ENCODE peak calls at places on chromosomes 7 and 10, in seven cellular contexts. One of them, this sample, is unnamed.

GRCh38 chr10:43867667-43868361 is 219.1 kb upstream of the ZNF32 start:
- DNase-seq in colonic mucosa: no peak
- DNase-seq in NCI-H1092 treated with DMSO at 0.1 percent for 48 hours: no peak
- DNase-seq in stimulated activated CD8-positive, alpha-beta memory T cell treated with anti-CD3 and anti-CD28 coated beads, Interleukin-15, amount 100 ng/mL, for 24 hours: no peak
- DNase-seq in retina: no peak
- DNase-seq in NCI-H1105: no peak
- DNase-seq in NCI-H1694 treated with DMSO at 0.1 percent for 48 hours: no peak
- DNase-seq in this sample: no peak

GRCh38 chr7:2943851-2944601 is 99.6 kb downstream of the CARD11 start:
- DNase-seq in colonic mucosa: no peak
- DNase-seq in NCI-H1092 treated with DMSO at 0.1 percent for 48 hours: no peak
- DNase-seq in stimulated activated CD8-positive, alpha-beta memory T cell treated with anti-CD3 and anti-CD28 coated beads, Interleukin-15, amount 100 ng/mL, for 24 hours: no peak
- DNase-seq in retina: no peak
- DNase-seq in NCI-H1105: no peak
- DNase-seq in NCI-H1694 treated with DMSO at 0.1 percent for 48 hours: no peak
- DNase-seq in this sample: no peak

GRCh38 chr10:94264085-94264484 is 98.7 kb downstream of the NOC3L start:
- DNase-seq in colonic mucosa: no peak
- DNase-seq in NCI-H1092 treated with DMSO at 0.1 percent for 48 hours: no peak
- DNase-seq in stimulated activated CD8-positive, alpha-beta memory T cell treated with anti-CD3 and anti-CD28 coated beads, Interleukin-15, amount 100 ng/mL, for 24 hours: no peak
- DNase-seq in retina: no peak
- DNase-seq in NCI-H1105: no peak
- DNase-seq in NCI-H1694 treated with DMSO at 0.1 percent for 48 hours: no peak
- DNase-seq in this sample: no peak

GRCh38 chr10:60883187-60883586 is 60.8 kb downstream of the RHOBTB1 start:
- DNase-seq in colonic mucosa: peak
- DNase-seq in NCI-H1092 treated with DMSO at 0.1 percent for 48 hours: no peak
- DNase-seq in stimulated activated CD8-positive, alpha-beta memory T cell treated with anti-CD3 and anti-CD28 coated beads, Interleukin-15, amount 100 ng/mL, for 24 hours: no peak
- DNase-seq in retina: peak
- DNase-seq in NCI-H1105: no peak
- DNase-seq in NCI-H1694 treated with DMSO at 0.1 percent for 48 hours: no peak
- DNase-seq in this sample: no peak

GRCh38 chr10:110493832-110494426 is 3.8 kb upstream of the DUSP5 start:
- DNase-seq in colonic mucosa: no peak
- DNase-seq in NCI-H1092 treated with DMSO at 0.1 percent for 48 hours: no peak
- DNase-seq in stimulated activated CD8-positive, alpha-beta memory T cell treated with anti-CD3 and anti-CD28 coated beads, Interleukin-15, amount 100 ng/mL, for 24 hours: no peak
- DNase-seq in retina: no peak
- DNase-seq in NCI-H1105: no peak
- DNase-seq in NCI-H1694 treated with DMSO at 0.1 percent for 48 hours: no peak
- DNase-seq in this sample: no peak

GRCh38 chr10:17585001-17585400 is 32.2 kb downstream of the HACD1 start:
- DNase-seq in colonic mucosa: no peak
- DNase-seq in NCI-H1092 treated with DMSO at 0.1 percent for 48 hours: no peak
- DNase-seq in stimulated activated CD8-positive, alpha-beta memory T cell treated with anti-CD3 and anti-CD28 coated beads, Interleukin-15, amount 100 ng/mL, for 24 hours: no peak
- DNase-seq in retina: no peak
- DNase-seq in NCI-H1105: no peak
- DNase-seq in NCI-H1694 treated with DMSO at 0.1 percent for 48 hours: no peak
- DNase-seq in this sample: no peak

GRCh38 chr7:18815261-18815840 is 302.1 kb downstream of the TWIST1 start:
- DNase-seq in colonic mucosa: no peak
- DNase-seq in NCI-H1092 treated with DMSO at 0.1 percent for 48 hours: no peak
- DNase-seq in stimulated activated CD8-positive, alpha-beta memory T cell treated with anti-CD3 and anti-CD28 coated beads, Interleukin-15, amount 100 ng/mL, for 24 hours: no peak
- DNase-seq in retina: no peak
- DNase-seq in NCI-H1105: no peak
- DNase-seq in NCI-H1694 treated with DMSO at 0.1 percent for 48 hours: no peak
- DNase-seq in this sample: no peak

GRCh38 chr10:71250842-71251241 is 38.5 kb downstream of the UNC5B start:
- DNase-seq in colonic mucosa: no peak
- DNase-seq in NCI-H1092 treated with DMSO at 0.1 percent for 48 hours: no peak
- DNase-seq in stimulated activated CD8-positive, alpha-beta memory T cell treated with anti-CD3 and anti-CD28 coated beads, Interleukin-15, amount 100 ng/mL, for 24 hours: no peak
- DNase-seq in retina: no peak
- DNase-seq in NCI-H1105: no peak
- DNase-seq in NCI-H1694 treated with DMSO at 0.1 percent for 48 hours: no peak
- DNase-seq in this sample: no peak

GRCh38 chr7:5557920-5558401 is 134.3 kb upstream of the TNRC18 start:
- DNase-seq in colonic mucosa: peak
- DNase-seq in NCI-H1092 treated with DMSO at 0.1 percent for 48 hours: no peak
- DNase-seq in stimulated activated CD8-positive, alpha-beta memory T cell treated with anti-CD3 and anti-CD28 coated beads, Interleukin-15, amount 100 ng/mL, for 24 hours: no peak
- DNase-seq in retina: no peak
- DNase-seq in NCI-H1105: no peak
- DNase-seq in NCI-H1694 treated with DMSO at 0.1 percent for 48 hours: no peak
- DNase-seq in this sample: no peak

GRCh38 chr7:95113590-95113989 is 206.2 kb downstream of the PPP1R9A start:
- DNase-seq in colonic mucosa: no peak
- DNase-seq in NCI-H1092 treated with DMSO at 0.1 percent for 48 hours: no peak
- DNase-seq in stimulated activated CD8-positive, alpha-beta memory T cell treated with anti-CD3 and anti-CD28 coated beads, Interleukin-15, amount 100 ng/mL, for 24 hours: no peak
- DNase-seq in retina: no peak
- DNase-seq in NCI-H1105: no peak
- DNase-seq in NCI-H1694 treated with DMSO at 0.1 percent for 48 hours: no peak
- DNase-seq in this sample: no peak

GRCh38 chr7:156376317-156376716 is 264.3 kb upstream of the RNF32 start:
- DNase-seq in colonic mucosa: no peak
- DNase-seq in NCI-H1092 treated with DMSO at 0.1 percent for 48 hours: peak
- DNase-seq in stimulated activated CD8-positive, alpha-beta memory T cell treated with anti-CD3 and anti-CD28 coated beads, Interleukin-15, amount 100 ng/mL, for 24 hours: no peak
- DNase-seq in retina: no peak
- DNase-seq in NCI-H1105: no peak
- DNase-seq in NCI-H1694 treated with DMSO at 0.1 percent for 48 hours: no peak
- DNase-seq in this sample: no peak

GRCh38 chr7:97751566-97751965 is 19.7 kb downstream of the TAC1 start:
- DNase-seq in colonic mucosa: no peak
- DNase-seq in NCI-H1092 treated with DMSO at 0.1 percent for 48 hours: no peak
- DNase-seq in stimulated activated CD8-positive, alpha-beta memory T cell treated with anti-CD3 and anti-CD28 coated beads, Interleukin-15, amount 100 ng/mL, for 24 hours: no peak
- DNase-seq in retina: no peak
- DNase-seq in NCI-H1105: no peak
- DNase-seq in NCI-H1694 treated with DMSO at 0.1 percent for 48 hours: no peak
- DNase-seq in this sample: no peak

GRCh38 chr10:14904316-14904732 is 25.7 kb downstream of the SUV39H2 start:
- DNase-seq in colonic mucosa: no peak
- DNase-seq in NCI-H1092 treated with DMSO at 0.1 percent for 48 hours: no peak
- DNase-seq in stimulated activated CD8-positive, alpha-beta memory T cell treated with anti-CD3 and anti-CD28 coated beads, Interleukin-15, amount 100 ng/mL, for 24 hours: no peak
- DNase-seq in retina: peak
- DNase-seq in NCI-H1105: no peak
- DNase-seq in NCI-H1694 treated with DMSO at 0.1 percent for 48 hours: no peak
- DNase-seq in this sample: no peak

GRCh38 chr7:36130236-36130945 is 22.7 kb upstream of the EEPD1 start:
- DNase-seq in colonic mucosa: no peak
- DNase-seq in NCI-H1092 treated with DMSO at 0.1 percent for 48 hours: no peak
- DNase-seq in stimulated activated CD8-positive, alpha-beta memory T cell treated with anti-CD3 and anti-CD28 coated beads, Interleukin-15, amount 100 ng/mL, for 24 hours: no peak
- DNase-seq in retina: no peak
- DNase-seq in NCI-H1105: no peak
- DNase-seq in NCI-H1694 treated with DMSO at 0.1 percent for 48 hours: no peak
- DNase-seq in this sample: no peak

GRCh38 chr10:14580933-14581332 is 193.8 kb downstream of the FAM107B start:
- DNase-seq in colonic mucosa: no peak
- DNase-seq in NCI-H1092 treated with DMSO at 0.1 percent for 48 hours: no peak
- DNase-seq in stimulated activated CD8-positive, alpha-beta memory T cell treated with anti-CD3 and anti-CD28 coated beads, Interleukin-15, amount 100 ng/mL, for 24 hours: no peak
- DNase-seq in retina: no peak
- DNase-seq in NCI-H1105: no peak
- DNase-seq in NCI-H1694 treated with DMSO at 0.1 percent for 48 hours: no peak
- DNase-seq in this sample: no peak

GRCh38 chr7:127396184-127396583 is 3.7 kb upstream of the ZNF800 start:
- DNase-seq in colonic mucosa: no peak
- DNase-seq in NCI-H1092 treated with DMSO at 0.1 percent for 48 hours: no peak
- DNase-seq in stimulated activated CD8-positive, alpha-beta memory T cell treated with anti-CD3 and anti-CD28 coated beads, Interleukin-15, amount 100 ng/mL, for 24 hours: no peak
- DNase-seq in retina: no peak
- DNase-seq in NCI-H1105: no peak
- DNase-seq in NCI-H1694 treated with DMSO at 0.1 percent for 48 hours: peak
- DNase-seq in this sample: no peak

GRCh38 chr7:41118490-41118889 is 584.4 kb downstream of the INHBA start:
- DNase-seq in colonic mucosa: no peak
- DNase-seq in NCI-H1092 treated with DMSO at 0.1 percent for 48 hours: no peak
- DNase-seq in stimulated activated CD8-positive, alpha-beta memory T cell treated with anti-CD3 and anti-CD28 coated beads, Interleukin-15, amount 100 ng/mL, for 24 hours: no peak
- DNase-seq in retina: no peak
- DNase-seq in NCI-H1105: no peak
- DNase-seq in NCI-H1694 treated with DMSO at 0.1 percent for 48 hours: peak
- DNase-seq in this sample: no peak

GRCh38 chr7:95435422-95435780 is 573 bp upstream of the PON2 start:
- DNase-seq in colonic mucosa: no peak
- DNase-seq in NCI-H1092 treated with DMSO at 0.1 percent for 48 hours: no peak
- DNase-seq in stimulated activated CD8-positive, alpha-beta memory T cell treated with anti-CD3 and anti-CD28 coated beads, Interleukin-15, amount 100 ng/mL, for 24 hours: no peak
- DNase-seq in retina: no peak
- DNase-seq in NCI-H1105: no peak
- DNase-seq in NCI-H1694 treated with DMSO at 0.1 percent for 48 hours: no peak
- DNase-seq in this sample: no peak

GRCh38 chr7:48299580-48300169 is 128.4 kb downstream of the ABCA13 start:
- DNase-seq in colonic mucosa: peak
- DNase-seq in NCI-H1092 treated with DMSO at 0.1 percent for 48 hours: peak
- DNase-seq in stimulated activated CD8-positive, alpha-beta memory T cell treated with anti-CD3 and anti-CD28 coated beads, Interleukin-15, amount 100 ng/mL, for 24 hours: no peak
- DNase-seq in retina: peak
- DNase-seq in NCI-H1105: peak
- DNase-seq in NCI-H1694 treated with DMSO at 0.1 percent for 48 hours: peak
- DNase-seq in this sample: no peak

GRCh38 chr7:108012499-108013430 is 9.8 kb upstream of the LAMB1 start:
- DNase-seq in colonic mucosa: peak
- DNase-seq in NCI-H1092 treated with DMSO at 0.1 percent for 48 hours: peak
- DNase-seq in stimulated activated CD8-positive, alpha-beta memory T cell treated with anti-CD3 and anti-CD28 coated beads, Interleukin-15, amount 100 ng/mL, for 24 hours: no peak
- DNase-seq in retina: no peak
- DNase-seq in NCI-H1105: no peak
- DNase-seq in NCI-H1694 treated with DMSO at 0.1 percent for 48 hours: no peak
- DNase-seq in this sample: no peak

GRCh38 chr7:116697761-116698160 is 25.8 kb downstream of the MET start:
- DNase-seq in colonic mucosa: no peak
- DNase-seq in NCI-H1092 treated with DMSO at 0.1 percent for 48 hours: peak
- DNase-seq in stimulated activated CD8-positive, alpha-beta memory T cell treated with anti-CD3 and anti-CD28 coated beads, Interleukin-15, amount 100 ng/mL, for 24 hours: no peak
- DNase-seq in retina: no peak
- DNase-seq in NCI-H1105: no peak
- DNase-seq in NCI-H1694 treated with DMSO at 0.1 percent for 48 hours: no peak
- DNase-seq in this sample: no peak

GRCh38 chr10:124152781-124153600 is 59.6 kb upstream of the CHST15 start:
- DNase-seq in colonic mucosa: peak
- DNase-seq in NCI-H1092 treated with DMSO at 0.1 percent for 48 hours: peak
- DNase-seq in stimulated activated CD8-positive, alpha-beta memory T cell treated with anti-CD3 and anti-CD28 coated beads, Interleukin-15, amount 100 ng/mL, for 24 hours: no peak
- DNase-seq in retina: no peak
- DNase-seq in NCI-H1105: peak
- DNase-seq in NCI-H1694 treated with DMSO at 0.1 percent for 48 hours: no peak
- DNase-seq in this sample: peak

GRCh38 chr7:45881759-45882464 is 6.4 kb upstream of the IGFBP1 start:
- DNase-seq in colonic mucosa: no peak
- DNase-seq in NCI-H1092 treated with DMSO at 0.1 percent for 48 hours: no peak
- DNase-seq in stimulated activated CD8-positive, alpha-beta memory T cell treated with anti-CD3 and anti-CD28 coated beads, Interleukin-15, amount 100 ng/mL, for 24 hours: no peak
- DNase-seq in retina: no peak
- DNase-seq in NCI-H1105: no peak
- DNase-seq in NCI-H1694 treated with DMSO at 0.1 percent for 48 hours: no peak
- DNase-seq in this sample: no peak

GRCh38 chr7:45241339-45242109 is 83.9 kb downstream of the RAMP3 start:
- DNase-seq in colonic mucosa: no peak
- DNase-seq in NCI-H1092 treated with DMSO at 0.1 percent for 48 hours: no peak
- DNase-seq in stimulated activated CD8-positive, alpha-beta memory T cell treated with anti-CD3 and anti-CD28 coated beads, Interleukin-15, amount 100 ng/mL, for 24 hours: no peak
- DNase-seq in retina: no peak
- DNase-seq in NCI-H1105: no peak
- DNase-seq in NCI-H1694 treated with DMSO at 0.1 percent for 48 hours: no peak
- DNase-seq in this sample: no peak

GRCh38 chr7:134724606-134725005 is 54.8 kb upstream of the CALD1 start:
- DNase-seq in colonic mucosa: no peak
- DNase-seq in NCI-H1092 treated with DMSO at 0.1 percent for 48 hours: no peak
- DNase-seq in stimulated activated CD8-positive, alpha-beta memory T cell treated with anti-CD3 and anti-CD28 coated beads, Interleukin-15, amount 100 ng/mL, for 24 hours: no peak
- DNase-seq in retina: no peak
- DNase-seq in NCI-H1105: no peak
- DNase-seq in NCI-H1694 treated with DMSO at 0.1 percent for 48 hours: no peak
- DNase-seq in this sample: no peak

GRCh38 chr7:70334883-70335282 is 736.6 kb downstream of the AUTS2 start:
- DNase-seq in colonic mucosa: no peak
- DNase-seq in NCI-H1092 treated with DMSO at 0.1 percent for 48 hours: no peak
- DNase-seq in stimulated activated CD8-positive, alpha-beta memory T cell treated with anti-CD3 and anti-CD28 coated beads, Interleukin-15, amount 100 ng/mL, for 24 hours: no peak
- DNase-seq in retina: no peak
- DNase-seq in NCI-H1105: no peak
- DNase-seq in NCI-H1694 treated with DMSO at 0.1 percent for 48 hours: no peak
- DNase-seq in this sample: no peak

GRCh38 chr7:48847896-48848295 is 76.5 kb upstream of the CDC14C start:
- DNase-seq in colonic mucosa: no peak
- DNase-seq in NCI-H1092 treated with DMSO at 0.1 percent for 48 hours: no peak
- DNase-seq in stimulated activated CD8-positive, alpha-beta memory T cell treated with anti-CD3 and anti-CD28 coated beads, Interleukin-15, amount 100 ng/mL, for 24 hours: no peak
- DNase-seq in retina: no peak
- DNase-seq in NCI-H1105: no peak
- DNase-seq in NCI-H1694 treated with DMSO at 0.1 percent for 48 hours: no peak
- DNase-seq in this sample: no peak

GRCh38 chr10:4131407-4132215 is 346.6 kb upstream of the KLF6 start:
- DNase-seq in colonic mucosa: no peak
- DNase-seq in NCI-H1092 treated with DMSO at 0.1 percent for 48 hours: no peak
- DNase-seq in stimulated activated CD8-positive, alpha-beta memory T cell treated with anti-CD3 and anti-CD28 coated beads, Interleukin-15, amount 100 ng/mL, for 24 hours: no peak
- DNase-seq in retina: no peak
- DNase-seq in NCI-H1105: no peak
- DNase-seq in NCI-H1694 treated with DMSO at 0.1 percent for 48 hours: no peak
- DNase-seq in this sample: no peak

GRCh38 chr7:30309302-30309701 is 24.9 kb downstream of the ZNRF2 start:
- DNase-seq in colonic mucosa: no peak
- DNase-seq in NCI-H1092 treated with DMSO at 0.1 percent for 48 hours: no peak
- DNase-seq in stimulated activated CD8-positive, alpha-beta memory T cell treated with anti-CD3 and anti-CD28 coated beads, Interleukin-15, amount 100 ng/mL, for 24 hours: no peak
- DNase-seq in retina: no peak
- DNase-seq in NCI-H1105: no peak
- DNase-seq in NCI-H1694 treated with DMSO at 0.1 percent for 48 hours: no peak
- DNase-seq in this sample: no peak

GRCh38 chr10:34760606-34761005 is 54.5 kb downstream of the PARD3 start:
- DNase-seq in colonic mucosa: no peak
- DNase-seq in NCI-H1092 treated with DMSO at 0.1 percent for 48 hours: no peak
- DNase-seq in stimulated activated CD8-positive, alpha-beta memory T cell treated with anti-CD3 and anti-CD28 coated beads, Interleukin-15, amount 100 ng/mL, for 24 hours: no peak
- DNase-seq in retina: no peak
- DNase-seq in NCI-H1105: no peak
- DNase-seq in NCI-H1694 treated with DMSO at 0.1 percent for 48 hours: no peak
- DNase-seq in this sample: no peak

GRCh38 chr10:74586088-74586585 is 240.3 kb upstream of the KAT6B start:
- DNase-seq in colonic mucosa: no peak
- DNase-seq in NCI-H1092 treated with DMSO at 0.1 percent for 48 hours: peak
- DNase-seq in stimulated activated CD8-positive, alpha-beta memory T cell treated with anti-CD3 and anti-CD28 coated beads, Interleukin-15, amount 100 ng/mL, for 24 hours: no peak
- DNase-seq in retina: no peak
- DNase-seq in NCI-H1105: peak
- DNase-seq in NCI-H1694 treated with DMSO at 0.1 percent for 48 hours: no peak
- DNase-seq in this sample: no peak

GRCh38 chr10:92419740-92420553 is 129.0 kb downstream of the MARCHF5 start:
- DNase-seq in colonic mucosa: peak
- DNase-seq in NCI-H1092 treated with DMSO at 0.1 percent for 48 hours: no peak
- DNase-seq in stimulated activated CD8-positive, alpha-beta memory T cell treated with anti-CD3 and anti-CD28 coated beads, Interleukin-15, amount 100 ng/mL, for 24 hours: no peak
- DNase-seq in retina: peak
- DNase-seq in NCI-H1105: no peak
- DNase-seq in NCI-H1694 treated with DMSO at 0.1 percent for 48 hours: no peak
- DNase-seq in this sample: no peak

GRCh38 chr7:112357136-112357535 is 93.1 kb upstream of the IFRD1 start:
- DNase-seq in colonic mucosa: no peak
- DNase-seq in NCI-H1092 treated with DMSO at 0.1 percent for 48 hours: no peak
- DNase-seq in stimulated activated CD8-positive, alpha-beta memory T cell treated with anti-CD3 and anti-CD28 coated beads, Interleukin-15, amount 100 ng/mL, for 24 hours: no peak
- DNase-seq in retina: no peak
- DNase-seq in NCI-H1105: no peak
- DNase-seq in NCI-H1694 treated with DMSO at 0.1 percent for 48 hours: no peak
- DNase-seq in this sample: no peak

GRCh38 chr10:11290156-11290890 is 272.7 kb downstream of the CELF2 start:
- DNase-seq in colonic mucosa: no peak
- DNase-seq in NCI-H1092 treated with DMSO at 0.1 percent for 48 hours: no peak
- DNase-seq in stimulated activated CD8-positive, alpha-beta memory T cell treated with anti-CD3 and anti-CD28 coated beads, Interleukin-15, amount 100 ng/mL, for 24 hours: no peak
- DNase-seq in retina: no peak
- DNase-seq in NCI-H1105: no peak
- DNase-seq in NCI-H1694 treated with DMSO at 0.1 percent for 48 hours: no peak
- DNase-seq in this sample: no peak

GRCh38 chr7:43905954-43906326 is 456 bp downstream of the URGCP start:
- DNase-seq in colonic mucosa: peak
- DNase-seq in NCI-H1092 treated with DMSO at 0.1 percent for 48 hours: peak
- DNase-seq in stimulated activated CD8-positive, alpha-beta memory T cell treated with anti-CD3 and anti-CD28 coated beads, Interleukin-15, amount 100 ng/mL, for 24 hours: peak
- DNase-seq in retina: peak
- DNase-seq in NCI-H1105: peak
- DNase-seq in NCI-H1694 treated with DMSO at 0.1 percent for 48 hours: no peak
- DNase-seq in this sample: no peak

GRCh38 chr7:12025246-12025645 is 185.8 kb upstream of the TMEM106B start:
- DNase-seq in colonic mucosa: no peak
- DNase-seq in NCI-H1092 treated with DMSO at 0.1 percent for 48 hours: no peak
- DNase-seq in stimulated activated CD8-positive, alpha-beta memory T cell treated with anti-CD3 and anti-CD28 coated beads, Interleukin-15, amount 100 ng/mL, for 24 hours: no peak
- DNase-seq in retina: no peak
- DNase-seq in NCI-H1105: no peak
- DNase-seq in NCI-H1694 treated with DMSO at 0.1 percent for 48 hours: no peak
- DNase-seq in this sample: no peak